ENCODE peak calls at places on chromosomes 12 and 14, in four cellular contexts. One of them, this sample, is unnamed.

GRCh38 chr12:94123127-94123526 is 25.2 kb upstream of the PLXNC1 start:
- DNase-seq in progenitor cell of endocrine pancreas: no peak
- DNase-seq in H4: no peak
- DNase-seq in WERI-Rb-1: no peak
- DNase-seq in this sample: no peak

GRCh38 chr14:74579447-74580274 is 32.4 kb downstream of the LTBP2 start:
- DNase-seq in progenitor cell of endocrine pancreas: no peak
- DNase-seq in H4: peak; percentile 66
- DNase-seq in WERI-Rb-1: no peak
- DNase-seq in this sample: no peak

GRCh38 chr12:20212658-20213387 is 155.5 kb upstream of the PDE3A start:
- DNase-seq in progenitor cell of endocrine pancreas: no peak
- DNase-seq in H4: peak; percentile 99
- DNase-seq in WERI-Rb-1: no peak
- DNase-seq in this sample: no peak

GRCh38 chr12:124397807-124398577 is 103.1 kb downstream of the RFLNA start:
- DNase-seq in WERI-Rb-1: no peak
- DNase-seq in H4: no peak
- DNase-seq in progenitor cell of endocrine pancreas: no peak
- DNase-seq in this sample: no peak

GRCh38 chr14:33280646-33281045 is 342.0 kb downstream of the NPAS3 start:
- DNase-seq in H4: no peak
- DNase-seq in WERI-Rb-1: no peak
- DNase-seq in progenitor cell of endocrine pancreas: no peak
- DNase-seq in this sample: no peak

GRCh38 chr12:70106347-70106746 is 136.9 kb upstream of the CNOT2 start:
- DNase-seq in H4: no peak
- DNase-seq in progenitor cell of endocrine pancreas: no peak
- DNase-seq in WERI-Rb-1: no peak
- DNase-seq in this sample: no peak

GRCh38 chr14:39683711-39684110 is 251.5 kb upstream of the FBXO33 start:
- DNase-seq in H4: no peak
- DNase-seq in WERI-Rb-1: no peak
- DNase-seq in progenitor cell of endocrine pancreas: no peak
- DNase-seq in this sample: no peak

GRCh38 chr12:79424109-79424721 is 266.5 kb downstream of the PAWR start:
- DNase-seq in H4: peak; percentile 86
- DNase-seq in progenitor cell of endocrine pancreas: no peak
- DNase-seq in WERI-Rb-1: no peak
- DNase-seq in this sample: no peak

GRCh38 chr12:115983226-115983798 is 294.2 kb downstream of the MED13L start:
- DNase-seq in H4: no peak
- DNase-seq in WERI-Rb-1: peak; percentile 32
- DNase-seq in progenitor cell of endocrine pancreas: no peak
- DNase-seq in this sample: peak; percentile 62

This sample was measured in NCI-H524.